ENCODE peak calls at places on chromosomes 2 and 18, in ten cellular contexts. Y, S, L, R, B, K, G, T, D and P are unnamed samples.

GRCh38 chr2:61549546-61549945 is 11.4 kb upstream of the XPO1 start:
- DNase-seq in L (no peak), K (no peak), S (no peak), R (no peak), T (no peak), G (no peak), B (no peak), D (no peak), Y (no peak), P (no peak)

GRCh38 chr2:17996978-17997377 is 118.5 kb downstream of the KCNS3 start:
- DNase-seq in G (no peak), R (no peak), D (no peak), T (no peak), B (no peak), S (no peak), Y (no peak), K (no peak), L (no peak), P (no peak)

GRCh38 chr18:60372598-60372997 is at the start of gene MC4R:
- DNase-seq in S (peak; percentile 90), D (no peak), T (no peak), K (peak; percentile 56), L (no peak), B (no peak), G (peak; percentile 53), Y (no peak), R (no peak), P (peak; percentile 1)

GRCh38 chr2:181594322-181594721 is 62.6 kb downstream of the CERKL start:
- DNase-seq in L (no peak), B (no peak), Y (no peak), R (no peak), T (no peak), S (no peak), D (no peak), G (no peak), K (no peak), P (no peak)

GRCh38 chr2:72378737-72379346 is 231.2 kb upstream of the CYP26B1 start:
- DNase-seq in G (no peak), T (no peak), K (no peak), D (no peak), R (no peak), Y (no peak), B (no peak), S (no peak), L (no peak), P (no peak)

GRCh38 chr2:60058781-60059180 is 494.7 kb downstream of the BCL11A start:
- DNase-seq in T (no peak), R (no peak), D (no peak), Y (no peak), L (no peak), G (no peak), K (no peak), B (no peak), S (no peak), P (no peak)

GRCh38 chr2:231450548-231450989 is 13.7 kb downstream of the NCL start:
- DNase-seq in T (no peak), L (peak; percentile 20), B (no peak), K (no peak), G (no peak), D (no peak), R (no peak), S (no peak), Y (no peak), P (no peak)

GRCh38 chr2:96131152-96131817 is 7.0 kb downstream of the ASTL start:
- DNase-seq in B (no peak), R (no peak), S (no peak), D (no peak), T (no peak), K (no peak), Y (no peak), G (no peak), L (no peak), P (no peak)

GRCh38 chr2:237410949-237411635 is 2.9 kb downstream of the COL6A3 start:
- DNase-seq in G (peak; percentile 62), L (no peak), Y (no peak), R (no peak), B (no peak), D (no peak), K (no peak), T (no peak), S (no peak), P (no peak)

GRCh38 chr18:10456718-10457499 is 2.5 kb downstream of the APCDD1 start:
- DNase-seq in S (no peak), L (no peak), Y (no peak), G (no peak), D (no peak), R (no peak), T (no peak), B (no peak), K (no peak), P (no peak)

GRCh38 chr2:105378921-105379383 is 19.9 kb downstream of the FHL2 start:
- DNase-seq in R (no peak), Y (no peak), K (no peak), L (no peak), B (no peak), D (no peak), S (no peak), T (no peak), G (peak; percentile 70), P (no peak)

GRCh38 chr2:215799194-215799593 is 214.2 kb downstream of the MREG start:
- DNase-seq in L (no peak), D (no peak), G (no peak), B (no peak), K (no peak), R (no peak), Y (no peak), S (no peak), T (no peak), P (no peak)

GRCh38 chr18:76442413-76443171 is 52.5 kb downstream of the ZNF516 start:
- DNase-seq in L (no peak), G (no peak), R (no peak), B (no peak), T (no peak), D (no peak), K (no peak), Y (no peak), S (no peak), P (no peak)

GRCh38 chr2:226687641-226688253 is 111.9 kb downstream of the IRS1 start:
- DNase-seq in R (no peak), L (no peak), D (no peak), K (no peak), T (no peak), B (no peak), G (no peak), S (no peak), Y (no peak), P (no peak)

GRCh38 chr2:26462511-26463251 is 15.2 kb downstream of the OTOF start:
- DNase-seq in L (peak; percentile 40), Y (no peak), B (no peak), G (peak; percentile 63), K (peak; percentile 63), D (no peak), S (peak; percentile 14), R (no peak), T (no peak), P (no peak)

GRCh38 chr2:70775148-70775547 is 7.1 kb upstream of the ADD2 start:
- DNase-seq in G (no peak), Y (no peak), D (no peak), S (no peak), B (no peak), R (no peak), K (no peak), L (no peak), T (no peak), P (no peak)

GRCh38 chr2:39743170-39743851 is 35.7 kb downstream of the THUMPD2 start:
- DNase-seq in R (no peak), G (peak; percentile 36), Y (no peak), T (no peak), D (no peak), L (peak; percentile 66), K (no peak), B (no peak), S (no peak), P (no peak)

GRCh38 chr2:132547089-132547687 is 122.8 kb downstream of the LYPD1 start:
- DNase-seq in S (peak; percentile 64), B (peak; percentile 79), L (peak; percentile 45), K (peak; percentile 84), Y (no peak), G (peak; percentile 89), R (no peak), D (peak; percentile 54), T (no peak), P (peak; percentile 32)

GRCh38 chr2:233656443-233656842 is 15.3 kb upstream of the UGT1A9 start:
- DNase-seq in G (no peak), Y (no peak), R (no peak), T (no peak), L (no peak), K (no peak), S (no peak), B (no peak), D (no peak), P (no peak)

GRCh38 chr18:79574938-79575525 is 104.6 kb upstream of the CTDP1 start:
- DNase-seq in T (no peak), S (no peak), D (no peak), L (no peak), Y (no peak), K (no peak), G (no peak), R (no peak), B (no peak), P (no peak)

GRCh38 chr18:3793545-3793944 is 343.6 kb downstream of the TGIF1 start:
- DNase-seq in K (no peak), S (no peak), Y (no peak), B (no peak), T (no peak), R (no peak), D (no peak), G (peak; percentile 47), L (no peak), P (no peak)

GRCh38 chr18:9535430-9535972 is 60.2 kb downstream of the RALBP1 start:
- DNase-seq in Y (no peak), L (peak; percentile 46), T (no peak), R (no peak), B (no peak), S (no peak), K (no peak), D (no peak), G (peak; percentile 97), P (no peak)

GRCh38 chr2:221245772-221246171 is 326.3 kb downstream of the EPHA4 start:
- DNase-seq in R (no peak), D (no peak), L (no peak), T (no peak), S (no peak), G (no peak), Y (no peak), K (no peak), B (no peak), P (no peak)

GRCh38 chr18:2774669-2775068 is 72.1 kb upstream of the EMILIN2 start:
- DNase-seq in B (no peak), T (no peak), R (no peak), K (no peak), Y (no peak), S (no peak), D (no peak), G (no peak), L (no peak), P (no peak)

GRCh38 chr2:73827018-73827417 is 1.7 kb upstream of the STAMBP start:
- DNase-seq in K (peak; percentile 3), T (no peak), B (peak; percentile 24), S (peak; percentile 7), D (no peak), R (no peak), G (peak; percentile 59), Y (no peak), L (peak; percentile 38), P (no peak)

GRCh38 chr2:44940053-44940494 is 1.4 kb upstream of the SIX3 start:
- DNase-seq in G (no peak), R (no peak), S (no peak), B (no peak), Y (no peak), T (no peak), L (no peak), D (no peak), K (no peak), P (no peak)

GRCh38 chr2:42314892-42315468 is 46.0 kb downstream of the COX7A2L start:
- DNase-seq in B (no peak), G (peak; percentile 94), S (no peak), K (no peak), R (no peak), T (no peak), L (no peak), Y (no peak), D (no peak), P (no peak)

GRCh38 chr2:96117701-96118588 is 1.6 kb upstream of the ADRA2B start:
- DNase-seq in K (no peak), R (no peak), G (no peak), B (no peak), L (no peak), S (no peak), T (no peak), Y (no peak), D (no peak), P (no peak)